ENCODE peak calls at places on chromosomes 3 and 15, in six cellular contexts. S, V, O, I, G and C are unnamed samples.

GRCh38 chr15:31339558-31339895 is 12.9 kb downstream of the KLF13 start:
- DNase-seq in G (no peak), O (no peak), V (no peak), S (no peak), I (no peak), C (no peak)

GRCh38 chr3:97810779-97811390 is 10.9 kb upstream of the CRYBG3 start:
- DNase-seq in O (no peak), I (no peak), S (no peak), G (no peak), V (no peak), C (no peak)

GRCh38 chr3:11610044-11610671 is 33.6 kb downstream of the VGLL4 start:
- DNase-seq in O (no peak), V (peak; percentile 61), S (no peak), I (no peak), G (no peak), C (no peak)

GRCh38 chr3:182989566-182989965 is 9.2 kb upstream of the DCUN1D1 start:
- DNase-seq in G (no peak), O (no peak), I (no peak), S (no peak), V (no peak), C (no peak)

GRCh38 chr3:179797192-179797591 is 144.4 kb downstream of the USP13 start:
- DNase-seq in S (no peak), O (no peak), V (no peak), I (no peak), G (no peak), C (no peak)

GRCh38 chr15:45802140-45802539 is 167.3 kb downstream of the SQOR start:
- DNase-seq in V (no peak), I (no peak), G (no peak), O (no peak), S (no peak), C (no peak)

GRCh38 chr15:25863067-25863967 is at the start of gene ATP10A:
- DNase-seq in I (no peak), O (no peak), S (no peak), G (no peak), V (no peak), C (no peak)

GRCh38 chr3:177770821-177771220 is 573.5 kb upstream of the TBL1XR1 start:
- DNase-seq in O (no peak), G (no peak), V (no peak), S (no peak), I (peak; percentile 29), C (no peak)

GRCh38 chr3:10251006-10251405 is 2.7 kb downstream of the TATDN2 start:
- DNase-seq in G (no peak), S (no peak), I (no peak), O (no peak), V (no peak), C (no peak)

GRCh38 chr3:112979244-112979832 is 4.4 kb upstream of the CD200R1 start:
- DNase-seq in S (peak; percentile 32), V (no peak), G (no peak), O (no peak), I (peak; percentile 15), C (peak; percentile 78)

GRCh38 chr3:37726445-37727000 is 135.2 kb upstream of the CTDSPL start:
- DNase-seq in V (no peak), G (no peak), S (no peak), O (no peak), I (no peak), C (no peak)

GRCh38 chr3:124429129-124429815 is 301.0 kb upstream of the UMPS start:
- DNase-seq in S (peak; percentile 65), G (no peak), V (no peak), O (no peak), I (peak; percentile 51), C (no peak)

GRCh38 chr3:57060089-57060829 is at the start of gene SPATA12:
- DNase-seq in I (peak; percentile 80), S (peak; percentile 95), V (peak; percentile 52), G (peak; percentile 72), O (peak; percentile 85), C (no peak)

GRCh38 chr3:110493752-110494151 is 577.9 kb upstream of the NECTIN3 start:
- DNase-seq in G (no peak), O (no peak), V (no peak), S (no peak), I (no peak), C (no peak)

GRCh38 chr3:156455839-156456238 is 99.1 kb downstream of the SSR3 start:
- DNase-seq in S (no peak), O (no peak), V (no peak), G (no peak), I (no peak), C (peak; percentile 60)

GRCh38 chr3:42846682-42847522 is 28.8 kb downstream of the CYP8B1 start:
- DNase-seq in V (no peak), S (no peak), I (no peak), G (no peak), O (no peak), C (no peak)

GRCh38 chr3:160129459-160130061 is 95.7 kb upstream of the C3orf80 start:
- DNase-seq in I (peak; percentile 95), O (no peak), G (no peak), S (peak; percentile 38), V (peak; percentile 94), C (no peak)

GRCh38 chr3:142027713-142028112 is 121.6 kb downstream of the TFDP2 start:
- DNase-seq in G (no peak), O (no peak), V (no peak), I (no peak), S (peak; percentile 35), C (peak; percentile 71)

GRCh38 chr3:48960841-48961413 is 29.1 kb upstream of the P4HTM start:
- DNase-seq in O (no peak), S (no peak), V (peak; percentile 63), G (no peak), I (no peak), C (peak; percentile 51)

GRCh38 chr3:110623571-110623970 is 448.0 kb upstream of the NECTIN3 start:
- DNase-seq in V (no peak), S (no peak), O (no peak), G (no peak), I (no peak), C (no peak)

GRCh38 chr3:112653209-112653871 is 12.4 kb upstream of the CCDC80 start:
- DNase-seq in V (peak; percentile 98), S (no peak), G (no peak), O (no peak), I (peak; percentile 94), C (no peak)

GRCh38 chr15:87293016-87293415 is 963.5 kb downstream of the NTRK3 start:
- DNase-seq in S (no peak), G (no peak), V (no peak), O (no peak), I (no peak), C (no peak)

GRCh38 chr3:70736009-70736408 is 423.6 kb upstream of the MDFIC2 start:
- DNase-seq in V (no peak), S (no peak), I (no peak), O (no peak), G (no peak), C (no peak)

GRCh38 chr15:68584704-68585573 is 6.1 kb downstream of the CORO2B start:
- DNase-seq in S (no peak), O (no peak), V (no peak), I (no peak), G (no peak), C (no peak)

GRCh38 chr3:11306815-11307589 is 34.8 kb downstream of the ATG7 start:
- DNase-seq in G (no peak), S (no peak), V (no peak), I (no peak), O (no peak), C (no peak)

GRCh38 chr15:99507016-99507731 is 58.6 kb upstream of the MEF2A start:
- DNase-seq in O (no peak), S (no peak), G (no peak), I (no peak), V (peak; percentile 38), C (peak; percentile 83)

GRCh38 chr3:127059032-127059560 is 76.2 kb downstream of the PLXNA1 start:
- DNase-seq in G (no peak), S (no peak), V (no peak), O (no peak), I (no peak), C (no peak)

GRCh38 chr15:32952901-32953889 is 235.4 kb downstream of the GREM1 start:
- DNase-seq in G (no peak), S (no peak), V (no peak), O (no peak), I (no peak), C (no peak)

GRCh38 chr15:75037685-75038084 is 14.3 kb downstream of the PPCDC start:
- DNase-seq in O (no peak), I (no peak), V (no peak), G (no peak), S (no peak), C (no peak)

GRCh38 chr15:73927003-73927475 is 777 bp downstream of the LOXL1 start:
- DNase-seq in G (no peak), I (no peak), S (no peak), O (no peak), V (no peak), C (no peak)

GRCh38 chr3:3499012-3499411 is 300.2 kb upstream of the LRRN1 start:
- DNase-seq in O (no peak), I (no peak), V (no peak), G (no peak), S (no peak), C (no peak)

GRCh38 chr3:124639406-124640237 is 90.6 kb upstream of the UMPS start:
- DNase-seq in V (no peak), G (no peak), S (peak; percentile 66), O (no peak), I (no peak), C (no peak)

GRCh38 chr3:170564664-170565063 is 21.2 kb downstream of the SLC7A14 start:
- DNase-seq in V (no peak), I (no peak), S (no peak), G (no peak), O (no peak), C (no peak)

GRCh38 chr15:36263666-36264065 is 315.8 kb upstream of the CDIN1 start:
- DNase-seq in S (no peak), V (no peak), O (no peak), G (no peak), I (no peak), C (no peak)

GRCh38 chr3:31960793-31961431 is 20.1 kb downstream of the OSBPL10 start:
- DNase-seq in V (no peak), O (no peak), G (no peak), I (no peak), S (peak; percentile 66), C (peak; percentile 68)